ENCODE peak calls at places on chromosomes 2 and 18, in six cellular contexts. O, H, T, J, K and P are unnamed samples.

GRCh38 chr18:39173022-39173421 is 1607.4 kb upstream of the CELF4 start:
- DNase-seq in T (no peak), K (no peak), O (no peak), J (no peak), H (no peak), P (peak)

GRCh38 chr2:182628901-182629300 is 87.2 kb upstream of the DNAJC10 start:
- DNase-seq in J (no peak), H (no peak), K (peak), T (no peak), O (no peak), P (no peak)

GRCh38 chr2:17851731-17852585 is 26.5 kb upstream of the KCNS3 start:
- DNase-seq in J (peak), O (peak), K (peak), T (peak), H (peak), P (peak)

GRCh38 chr2:58731488-58731869 is 490.4 kb upstream of the FANCL start:
- DNase-seq in K (no peak), T (no peak), J (no peak), H (no peak), O (no peak), P (no peak)

GRCh38 chr2:29723255-29724001 is 198.0 kb downstream of the ALK start:
- DNase-seq in O (no peak), T (no peak), H (no peak), K (no peak), J (no peak), P (peak)

GRCh38 chr2:212494413-212495020 is 44.1 kb downstream of the ERBB4 start:
- DNase-seq in T (no peak), O (no peak), H (no peak), J (no peak), K (no peak), P (no peak)

GRCh38 chr2:191611614-191612013 is 66.3 kb upstream of the NABP1 start:
- DNase-seq in T (no peak), J (no peak), K (no peak), H (peak), O (no peak), P (no peak)

GRCh38 chr2:235523486-235524150 is 29.8 kb downstream of the AGAP1 start:
- DNase-seq in O (no peak), T (no peak), K (no peak), J (no peak), H (no peak), P (no peak)

GRCh38 chr2:26462511-26463251 is 15.2 kb downstream of the OTOF start:
- DNase-seq in J (no peak), H (no peak), O (peak), T (peak), K (peak), P (peak)

GRCh38 chr2:239143858-239144712 is 256.7 kb downstream of the HDAC4 start:
- DNase-seq in O (peak), K (peak), J (peak), T (peak), H (peak), P (peak)

GRCh38 chr2:72024451-72025175 is 123.0 kb downstream of the CYP26B1 start:
- DNase-seq in O (no peak), J (no peak), H (no peak), K (no peak), T (no peak), P (no peak)

GRCh38 chr18:8515142-8515865 is 93.9 kb upstream of the RAB12 start:
- DNase-seq in J (no peak), O (no peak), K (peak), H (no peak), T (no peak), P (no peak)

GRCh38 chr2:12723741-12724463 is 7.2 kb downstream of the TRIB2 start:
- DNase-seq in T (no peak), O (no peak), J (no peak), K (no peak), H (no peak), P (no peak)

GRCh38 chr2:242031481-242032019 is 162.0 kb downstream of the RTP5 start:
- DNase-seq in J (peak), K (no peak), O (peak), T (no peak), H (no peak), P (no peak)

GRCh38 chr18:77103991-77104521 is 28.5 kb downstream of the MBP start:
- DNase-seq in O (peak), T (no peak), H (no peak), J (no peak), K (no peak), P (no peak)

GRCh38 chr2:8515390-8515761 is 166.5 kb upstream of the ID2 start:
- DNase-seq in T (no peak), O (no peak), K (no peak), J (no peak), H (peak), P (peak)

GRCh38 chr2:201257381-201257940 is 2.9 kb upstream of the CASP8 start:
- DNase-seq in K (peak), O (no peak), H (peak), T (no peak), J (no peak), P (peak)

GRCh38 chr2:221203138-221203537 is 369.0 kb downstream of the EPHA4 start:
- DNase-seq in O (no peak), K (no peak), T (no peak), J (no peak), H (peak), P (peak)

GRCh38 chr2:240247868-240248820 is 107.7 kb upstream of the OTOS start:
- DNase-seq in K (no peak), J (no peak), O (no peak), T (peak), H (no peak), P (no peak)